ENCODE peak calls at places on chromosomes 11 and 22, in five cellular contexts. L is H1, T is stomach, W is suprapubic skin, F is HepG2. P is an unnamed sample.

GRCh38 chr11:1202154-1202775 is 20.6 kb upstream of the MUC5B start:
- DNase-seq in W (peak; percentile 71), T (peak; percentile 37), F (no peak), L (no peak), P (no peak)

GRCh38 chr22:35628732-35629131 is 11.6 kb upstream of the MB start:
- DNase-seq in F (no peak), W (no peak), T (no peak), L (no peak), P (no peak)

GRCh38 chr22:29351042-29351441 is 35.5 kb upstream of the RASL10A start:
- DNase-seq in F (no peak), L (no peak), T (no peak), W (no peak), P (no peak)

GRCh38 chr11:23932485-23932898 is 564.4 kb upstream of the LUZP2 start:
- DNase-seq in L (no peak), F (no peak), W (no peak), T (no peak), P (no peak)

GRCh38 chr22:24146190-24146616 is 35.1 kb upstream of the SUSD2 start:
- DNase-seq in T (peak; percentile 58), F (peak; percentile 80), L (peak; percentile 65), W (no peak), P (peak; percentile 39)

GRCh38 chr11:101848262-101848661 is 66.5 kb upstream of the CEP126 start:
- DNase-seq in W (no peak), L (no peak), T (no peak), F (peak; percentile 20), P (no peak)

GRCh38 chr22:25777870-25778269 is 35.9 kb downstream of the MYO18B start:
- DNase-seq in F (peak; percentile 41), W (no peak), L (no peak), T (no peak), P (no peak)

GRCh38 chr11:61587541-61587941 is 6.7 kb upstream of the SYT7 start:
- DNase-seq in L (peak; percentile 81), T (peak; percentile 51), F (no peak), W (no peak), P (peak; percentile 75)

GRCh38 chr22:26476705-26477340 is 6.8 kb downstream of the HPS4 start:
- DNase-seq in W (no peak), L (no peak), F (peak; percentile 32), T (no peak), P (no peak)

GRCh38 chr11:107928767-107929507 is 689 bp downstream of the RAB39A start:
- DNase-seq in L (peak; percentile 67), T (no peak), F (no peak), W (no peak), P (no peak)

GRCh38 chr22:49785841-49786451 is 41.7 kb downstream of the BRD1 start:
- DNase-seq in W (no peak), T (no peak), L (no peak), F (no peak), P (no peak)

GRCh38 chr11:13955971-13956421 is 6.5 kb upstream of the SPON1 start:
- DNase-seq in W (no peak), F (peak; percentile 58), L (peak; percentile 63), T (peak; percentile 66), P (no peak)

DNA sequence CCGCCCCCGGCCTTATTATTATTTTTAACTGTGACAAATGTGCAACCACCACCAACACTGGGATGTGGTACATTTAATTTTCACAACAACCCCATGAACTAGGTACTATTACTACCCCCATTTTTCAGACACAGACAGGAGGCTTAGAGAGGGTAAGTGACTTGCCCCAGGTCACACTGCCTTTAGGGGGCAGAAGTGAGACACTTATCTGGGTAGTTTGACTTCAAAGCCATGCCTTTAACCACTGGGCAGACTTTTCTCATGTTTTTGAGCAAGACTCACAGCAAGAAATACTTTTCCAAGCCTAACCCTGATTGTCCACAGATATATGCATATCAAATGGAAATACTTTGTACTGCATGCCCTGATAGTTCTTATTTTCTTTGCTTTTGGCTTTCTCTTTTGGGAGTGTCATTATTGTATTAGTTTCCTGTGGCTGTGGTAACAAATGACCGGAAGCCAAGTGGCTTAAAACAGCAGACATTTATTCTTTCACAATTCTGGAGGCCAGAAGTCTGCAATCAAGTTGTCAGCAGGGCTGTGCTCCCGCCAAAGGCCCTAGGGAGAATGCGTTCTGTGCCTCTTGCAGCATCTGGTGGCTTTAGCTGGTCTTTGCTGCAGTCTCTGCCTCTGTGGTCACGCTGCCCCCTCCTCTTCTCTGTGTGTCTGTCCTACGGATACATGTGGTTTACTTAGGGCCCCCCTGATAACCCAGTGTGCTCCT is 110.8 kb downstream of the GRIK4 start:
- DNase-seq in F (no peak), W (no peak), L (no peak), T (no peak), P (no peak)
- TF ChIP-seq CTCF in F (peak; percentile 30), W (no peak), L (peak; percentile 47), T (no peak), P (no peak)

DNA sequence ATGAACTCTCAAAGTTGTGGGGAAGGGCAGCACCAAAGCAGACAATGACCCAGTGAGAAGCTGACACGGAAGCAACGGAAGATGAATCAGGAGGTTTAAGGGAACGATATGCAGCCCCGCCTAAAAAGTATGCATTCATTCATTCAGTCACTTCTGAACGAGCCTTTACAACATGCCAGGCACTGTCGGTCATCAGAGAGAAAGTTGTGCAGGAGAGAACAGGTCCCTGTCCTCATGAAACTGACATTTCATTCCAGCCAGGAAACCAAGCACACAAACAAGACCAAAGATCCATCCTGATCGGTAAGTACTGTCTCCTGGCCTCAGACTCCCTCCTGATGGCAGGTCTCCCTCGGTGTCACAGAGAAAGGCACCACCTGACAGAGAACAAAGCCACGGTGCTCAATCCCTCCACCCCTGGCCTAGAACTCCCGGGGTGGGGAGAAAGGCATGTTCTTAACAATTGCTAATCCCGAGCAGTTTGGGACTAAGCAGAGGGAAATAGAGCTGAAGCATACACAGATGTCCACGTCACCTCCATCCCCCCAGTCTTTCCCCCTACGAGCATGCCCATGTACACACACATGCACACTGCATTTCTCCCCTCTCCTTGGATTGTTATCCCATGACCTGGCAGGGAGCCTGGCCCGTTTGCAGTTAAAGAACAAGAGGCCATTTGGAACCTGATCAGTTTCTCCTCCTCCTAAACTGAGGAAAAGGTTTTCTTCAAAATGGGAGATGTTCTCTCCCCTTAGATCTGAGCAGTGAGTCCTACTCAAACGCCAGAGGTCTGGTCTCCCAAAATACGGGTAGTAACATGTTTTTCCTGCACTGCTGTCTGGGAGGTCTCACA is 49.4 kb downstream of the LRFN4 start:
- DNase-seq in L (no peak), W (no peak), T (peak; percentile 78), F (peak; percentile 81), P (no peak)
- TF ChIP-seq POLR2AphosphoS5 in L (no peak), W (no peak), T (no peak), F (peak; percentile 20), P (no peak)

GRCh38 chr22:41902932-41903421 is 11.9 kb downstream of the SHISA8 start:
- DNase-seq in F (no peak), T (peak; percentile 96), L (no peak), W (no peak), P (no peak)

GRCh38 chr22:41900652-41901312 is 14.1 kb downstream of the SHISA8 start:
- DNase-seq in L (no peak), T (no peak), F (no peak), W (no peak), P (no peak)

GRCh38 chr22:41899992-41900651 is 14.8 kb downstream of the SHISA8 start:
- DNase-seq in F (no peak), T (no peak), W (no peak), L (no peak), P (no peak)

GRCh38 chr22:41904450-41905410 is 10.1 kb downstream of the SHISA8 start:
- DNase-seq in L (no peak), F (no peak), T (no peak), W (no peak), P (no peak)

DNA sequence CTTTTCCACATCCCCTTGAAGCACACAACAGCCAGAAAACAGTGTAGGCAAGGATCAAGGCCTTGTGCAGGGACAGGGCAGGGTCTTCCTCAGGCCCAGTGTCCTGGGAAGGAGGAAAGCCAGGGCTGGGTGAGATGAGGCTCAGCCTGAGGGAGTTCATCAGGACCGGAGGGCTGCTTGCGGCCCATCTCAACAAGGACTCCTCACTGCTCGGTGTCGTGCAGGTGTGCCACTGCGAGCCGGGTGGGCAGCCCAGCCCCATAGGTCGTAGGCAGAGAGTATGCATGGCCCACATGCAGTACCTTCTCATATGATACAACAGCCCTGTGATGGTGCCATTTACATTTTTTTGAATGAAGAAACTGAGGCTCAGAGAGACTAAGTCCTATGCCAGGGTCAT is 12.9 kb downstream of the SHISA8 start:
- DNase-seq in W (no peak), T (no peak), L (no peak), F (no peak), P (no peak)
- TF ChIP-seq POLR2A in W (no peak), T (no peak), L (peak; percentile 17), F (no peak), P (no peak)

GRCh38 chr22:45159652-45160462 is 3.9 kb upstream of the NUP50 start:
- DNase-seq in F (peak; percentile 88), L (no peak), W (no peak), T (peak; percentile 74), P (no peak)
- TF ChIP-seq CTCF in F (no peak), L (no peak), W (no peak), T (no peak), P (no peak)

DNA sequence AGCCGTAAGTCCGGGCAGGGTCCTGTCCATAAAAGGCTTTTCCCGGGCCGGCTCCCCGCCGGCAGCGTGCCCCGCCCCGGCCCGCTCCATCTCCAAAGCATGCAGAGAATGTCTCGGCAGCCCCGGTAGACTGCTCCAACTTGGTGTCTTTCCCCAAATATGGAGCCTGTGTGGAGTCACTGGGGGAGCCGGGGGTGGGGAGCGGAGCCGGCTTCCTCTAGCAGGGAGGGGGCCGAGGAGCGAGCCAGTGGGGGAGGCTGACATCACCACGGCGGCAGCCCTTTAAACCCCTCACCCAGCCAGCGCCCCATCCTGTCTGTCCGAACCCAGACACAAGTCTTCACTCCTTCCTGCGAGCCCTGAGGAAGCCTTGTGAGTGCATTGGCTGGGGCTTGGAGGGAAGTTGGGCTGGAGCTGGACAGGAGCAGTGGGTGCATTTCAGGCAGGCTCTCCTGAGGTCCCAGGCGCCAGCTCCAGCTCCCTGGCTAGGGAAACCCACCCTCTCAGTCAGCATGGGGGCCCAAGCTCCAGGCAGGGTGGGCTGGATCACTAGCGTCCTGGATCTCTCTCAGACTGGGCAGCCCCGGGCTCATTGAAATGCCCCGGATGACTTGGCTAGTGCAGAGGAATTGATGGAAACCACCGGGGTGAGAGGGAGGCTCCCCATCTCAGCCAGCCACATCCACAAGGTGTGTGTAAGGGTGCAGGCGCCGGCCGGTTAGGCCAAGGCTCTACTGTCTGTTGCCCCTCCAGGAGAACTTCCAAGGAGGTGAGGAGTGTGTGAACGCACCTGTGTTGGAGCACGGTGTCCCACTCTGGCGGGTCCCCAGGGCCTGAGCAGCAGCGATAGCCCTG is at the start of gene TAGLN:
- DNase-seq in W (no peak), L (peak; percentile 83), F (peak; percentile 21), T (peak; percentile 47), P (peak; percentile 77)
- TF ChIP-seq POLR2AphosphoS5 in W (no peak), L (peak; percentile 84), F (no peak), T (peak; percentile 94), P (peak; percentile 77)

GRCh38 chr11:75323609-75324008 is 27.9 kb downstream of the ARRB1 start:
- DNase-seq in F (peak; percentile 72), T (peak; percentile 75), W (no peak), L (no peak), P (no peak)

GRCh38 chr11:75317446-75318122 is 33.9 kb downstream of the ARRB1 start:
- DNase-seq in L (no peak), T (no peak), F (no peak), W (no peak), P (no peak)

GRCh38 chr11:75320643-75321042 is 30.8 kb downstream of the ARRB1 start:
- DNase-seq in T (no peak), F (no peak), W (no peak), L (no peak), P (no peak)

GRCh38 chr11:75319035-75319877 is 32.2 kb downstream of the ARRB1 start:
- DNase-seq in F (no peak), L (no peak), T (peak; percentile 80), W (no peak), P (no peak)

GRCh38 chr11:75320046-75320618 is 31.3 kb downstream of the ARRB1 start:
- DNase-seq in T (no peak), W (no peak), L (no peak), F (no peak), P (no peak)
- TF ChIP-seq POLR2A in T (no peak), W (no peak), L (no peak), F (no peak), P (no peak)